ENCODE peak calls at places on chromosome 13, in four cellular contexts. D is suprapubic skin, O is breast epithelium, X is GM23338. E is an unnamed sample.

GRCh38 chr13:101942535-101943157 is 459.2 kb downstream of the FGF14 start:
- DNase-seq in D (no peak), X (no peak), O (no peak), E (no peak)

GRCh38 chr13:20090349-20090748 is 70.5 kb downstream of the GJA3 start:
- DNase-seq in X (no peak), D (no peak), O (no peak), E (no peak)

GRCh38 chr13:75437582-75438318 is 44.2 kb downstream of the TBC1D4 start:
- DNase-seq in X (no peak), O (no peak), D (no peak), E (no peak)

GRCh38 chr13:91017669-91018053 is 329.8 kb upstream of the MIR17HG start:
- DNase-seq in O (no peak), X (peak; percentile 37), D (no peak), E (no peak)

GRCh38 chr13:109725995-109726637 is 60.3 kb downstream of the IRS2 start:
- DNase-seq in D (no peak), X (no peak), O (no peak), E (peak; percentile 69)

GRCh38 chr13:27189192-27189591 is 17.6 kb upstream of the USP12 start:
- DNase-seq in D (no peak), X (no peak), O (no peak), E (no peak)

GRCh38 chr13:92948034-92948433 is 278.6 kb upstream of the GPC6 start:
- DNase-seq in X (no peak), D (no peak), O (no peak), E (no peak)

GRCh38 chr13:112888238-112889111 is 80.5 kb upstream of the MCF2L start:
- DNase-seq in D (no peak), X (no peak), O (no peak), E (no peak)

GRCh38 chr13:79387853-79388252 is 18.2 kb downstream of the RBM26 start:
- DNase-seq in D (no peak), O (no peak), X (no peak), E (no peak)
- H3K4me1 ChIP-seq in D (peaks cover 13% of the 10 kb centered on the region), O (no peaks in the 10 kb centered on the region), X (peaks cover 25% of the 10 kb centered on the region), E (peaks cover 4% of the 10 kb centered on the region)

GRCh38 chr13:29497137-29497654 is 98.3 kb downstream of the SLC7A1 start:
- DNase-seq in O (no peak), X (no peak), D (no peak), E (no peak)
- TF ChIP-seq POLR2AphosphoS5 in O (no peak), X (no peak), D (no peak), E (no peak)

GRCh38 chr13:29522044-29522685 is 73.3 kb downstream of the SLC7A1 start:
- DNase-seq in O (no peak), D (peak; percentile 73), X (no peak), E (no peak)
- H3K36me3 ChIP-seq in O (no peaks in the 10 kb centered on the region), D (peaks cover 75% of the 10 kb centered on the region), X (peaks cover 34% of the 10 kb centered on the region), E (peaks cover 19% of the 10 kb centered on the region)

DNA sequence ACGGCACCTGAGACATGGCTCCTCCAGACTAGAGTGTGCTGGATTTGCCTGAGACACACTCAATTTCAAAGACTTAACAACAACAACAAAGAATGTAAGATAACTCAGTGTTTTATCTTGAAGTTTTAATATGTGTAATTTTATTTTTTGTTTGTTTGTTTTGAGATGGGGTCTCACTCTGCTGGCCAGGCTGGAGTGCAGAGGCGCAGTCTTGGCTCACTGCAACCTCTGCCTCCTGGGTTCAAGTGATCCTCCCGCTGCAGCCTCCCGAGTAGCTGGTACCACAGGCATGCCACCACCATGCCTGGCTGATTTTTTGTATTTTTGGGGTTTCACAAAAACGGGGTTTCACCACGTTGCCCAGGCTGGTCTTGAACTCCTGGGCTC is 131.4 kb upstream of the RNF113B start:
- DNase-seq in X (no peak), D (no peak), O (no peak), E (no peak)
- H3K4me1 ChIP-seq in X (peaks cover 14% of the 10 kb centered on the region), D (peaks cover 6% of the 10 kb centered on the region), O (no peaks in the 10 kb centered on the region), E (peaks cover 11% of the 10 kb centered on the region)

GRCh38 chr13:114288157-114288591 is 6.8 kb downstream of the UPF3A start:
- DNase-seq in D (peak; percentile 55), X (no peak), O (no peak), E (no peak)
- TF ChIP-seq POLR2AphosphoS5 in D (no peak), X (no peak), O (no peak), E (no peak)

GRCh38 chr13:47990920-47991466 is 10.1 kb downstream of the SUCLA2 start:
- DNase-seq in D (no peak), O (no peak), X (no peak), E (no peak)
- H3K36me3 ChIP-seq in D (peaks cover 58% of the 10 kb centered on the region), O (no peaks in the 10 kb centered on the region), X (peaks cover 25% of the 10 kb centered on the region), E (no peaks in the 10 kb centered on the region)

GRCh38 chr13:106916329-106916728 is 348.4 kb upstream of the ARGLU1 start:
- DNase-seq in O (no peak), X (no peak), D (no peak), E (no peak)
- H3K4me1 ChIP-seq in O (no peaks in the 10 kb centered on the region), X (peaks cover 58% of the 10 kb centered on the region), D (peaks cover 15% of the 10 kb centered on the region), E (no peaks in the 10 kb centered on the region)

GRCh38 chr13:49657241-49657641 is 28.9 kb downstream of the ARL11 start:
- DNase-seq in D (no peak), O (no peak), X (no peak), E (no peak)
- TF ChIP-seq POLR2AphosphoS5 in D (no peak), O (no peak), X (no peak), E (no peak)

GRCh38 chr13:95579303-95579702 is 26.8 kb downstream of the CLDN10 start:
- DNase-seq in D (no peak), O (no peak), X (no peak), E (no peak)
- H3K36me3 ChIP-seq in D (peaks cover 8% of the 10 kb centered on the region), O (no peaks in the 10 kb centered on the region), X (peaks cover 12% of the 10 kb centered on the region), E (no peaks in the 10 kb centered on the region)

E was measured in vagina.